ENCODE peak calls at places on chromosomes 11 and 22, in four cellular contexts. E is IMR-90, C is K562, F is HepG2. S is an unnamed sample.

GRCh38 chr22:47204002-47204979 is 441.8 kb downstream of the TBC1D22A start:
- DNase-seq in C (no peak), F (no peak), E (no peak), S (no peak)

GRCh38 chr11:96342131-96342970 is 644 bp downstream of the MAML2 start:
- DNase-seq in F (no peak), E (no peak), C (no peak), S (no peak)

GRCh38 chr22:37369536-37369935 is 57.7 kb downstream of the ELFN2 start:
- DNase-seq in F (no peak), C (no peak), E (no peak), S (no peak)

GRCh38 chr22:49934144-49934890 is 15.9 kb downstream of the CRELD2 start:
- DNase-seq in E (peak), C (peak), F (no peak), S (no peak)

GRCh38 chr11:64271339-64272132 is 12.9 kb downstream of the BAD start:
- DNase-seq in C (peak), F (peak), E (peak), S (peak)

GRCh38 chr22:32810241-32811133 is 9.0 kb downstream of the TIMP3 start:
- DNase-seq in F (no peak), E (peak), C (no peak), S (no peak)

GRCh38 chr22:20981787-20982562 is at the start of gene LZTR1:
- DNase-seq in C (peak), E (peak), F (peak), S (peak)

GRCh38 chr11:86396403-86396802 is 21.7 kb downstream of the CCDC81 start:
- DNase-seq in F (no peak), E (peak), C (no peak), S (no peak)

GRCh38 chr22:39253427-39254070 is 8.8 kb upstream of the PDGFB start:
- DNase-seq in F (no peak), C (peak), E (peak), S (no peak)

GRCh38 chr22:48827228-48827810 is 1000.4 kb downstream of the BRD1 start:
- DNase-seq in C (no peak), E (no peak), F (no peak), S (no peak)

GRCh38 chr22:19810381-19811141 is 44.1 kb downstream of the GNB1L start:
- DNase-seq in E (peak), C (no peak), F (no peak), S (no peak)
- TF ChIP-seq MXI1 in E (peak), C (no peak), F (no peak), S (no peak)

GRCh38 chr11:78715639-78716311 is 141.1 kb upstream of the NARS2 start:
- DNase-seq in E (peak), C (peak), F (peak), S (no peak)
- TF ChIP-seq CTCF in E (peak), C (peak), F (peak), S (peak)

GRCh38 chr11:797300-798092 is 585 bp downstream of the SLC25A22 start:
- DNase-seq in C (peak), F (peak), E (peak), S (no peak)
- TF ChIP-seq POLR2A in C (no peak), F (no peak), E (no peak), S (peak)

DNA sequence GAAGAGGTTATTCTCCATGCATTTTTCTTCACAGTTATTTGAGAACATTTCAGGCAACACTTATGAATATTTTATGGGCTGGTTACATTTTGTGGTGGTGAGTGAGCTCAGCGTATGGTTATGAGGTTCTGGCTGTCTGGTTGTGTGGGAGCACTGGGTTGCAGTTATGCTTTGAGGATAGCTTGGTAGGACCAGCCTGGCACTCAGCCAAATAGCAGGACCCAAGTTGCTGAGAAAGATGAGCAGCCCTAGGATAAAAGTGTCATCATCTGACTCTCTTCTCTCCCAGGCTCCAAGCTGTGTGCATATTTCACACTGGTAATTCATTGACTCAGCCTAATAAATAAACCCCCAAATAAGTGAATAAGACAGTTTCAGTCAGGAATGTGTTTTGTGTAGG is 8.1 kb upstream of the SRSF8 start:
- DNase-seq in C (no peak), F (no peak), E (no peak), S (no peak)
- TF ChIP-seq MXI1 in C (no peak), F (no peak), E (no peak), S (no peak)

GRCh38 chr11:57155400-57155799 is 26.4 kb upstream of the LRRC55 start:
- DNase-seq in E (no peak), F (no peak), C (no peak), S (no peak)
- TF ChIP-seq CTCF in E (no peak), F (no peak), C (no peak), S (no peak)

GRCh38 chr11:12066799-12067508 is 43.4 kb upstream of the MICAL2 start:
- DNase-seq in E (peak), F (peak), C (no peak), S (no peak)
- TF ChIP-seq POLR2A in E (peak), F (no peak), C (no peak), S (no peak)